ENCODE peak calls at places on chromosomes 13 and 19, in nine cellular contexts. F, M, A, E, U, S, J, X and Q are unnamed samples.

GRCh38 chr13:79860757-79861156 is 379.8 kb downstream of the NDFIP2 start:
- DNase-seq in E (no peak), J (no peak), S (no peak), F (no peak), X (no peak), M (no peak), U (no peak), A (no peak), Q (no peak)

GRCh38 chr19:49272204-49272603 is 52.8 kb downstream of the SLC6A16 start:
- DNase-seq in J (no peak), X (no peak), M (peak), E (no peak), A (peak), F (no peak), U (no peak), S (no peak), Q (no peak)

GRCh38 chr19:50384685-50385535 is 763 bp downstream of the POLD1 start:
- DNase-seq in S (no peak), A (peak), U (no peak), E (no peak), X (no peak), J (no peak), F (no peak), M (no peak), Q (no peak)

GRCh38 chr19:37594064-37594981 is at the start of the genes ZNF540 and ZNF571:
- DNase-seq in U (peak), F (peak), J (peak), X (peak), S (peak), M (no peak), E (peak), A (peak), Q (peak)

GRCh38 chr13:85828094-85828684 is 29.0 kb upstream of the SLITRK6 start:
- DNase-seq in A (peak), J (no peak), X (no peak), F (no peak), U (no peak), M (peak), E (peak), S (no peak), Q (no peak)

GRCh38 chr13:114082849-114083645 is 49.4 kb downstream of the RASA3 start:
- DNase-seq in E (no peak), M (no peak), J (no peak), F (no peak), S (no peak), A (no peak), U (peak), X (no peak), Q (no peak)

GRCh38 chr13:19927117-19927734 is 31.3 kb upstream of the ZMYM2 start:
- DNase-seq in U (no peak), X (no peak), A (peak), F (no peak), S (no peak), M (peak), J (no peak), E (peak), Q (no peak)

GRCh38 chr13:45413826-45414312 is 4.3 kb downstream of the SLC25A30 start:
- DNase-seq in M (no peak), J (no peak), S (no peak), E (no peak), A (no peak), U (no peak), F (no peak), X (no peak), Q (no peak)

GRCh38 chr19:45404557-45405434 is at the start of gene PPP1R13L:
- DNase-seq in M (peak), S (peak), A (peak), U (peak), J (no peak), X (peak), F (peak), E (peak), Q (peak)

DNA sequence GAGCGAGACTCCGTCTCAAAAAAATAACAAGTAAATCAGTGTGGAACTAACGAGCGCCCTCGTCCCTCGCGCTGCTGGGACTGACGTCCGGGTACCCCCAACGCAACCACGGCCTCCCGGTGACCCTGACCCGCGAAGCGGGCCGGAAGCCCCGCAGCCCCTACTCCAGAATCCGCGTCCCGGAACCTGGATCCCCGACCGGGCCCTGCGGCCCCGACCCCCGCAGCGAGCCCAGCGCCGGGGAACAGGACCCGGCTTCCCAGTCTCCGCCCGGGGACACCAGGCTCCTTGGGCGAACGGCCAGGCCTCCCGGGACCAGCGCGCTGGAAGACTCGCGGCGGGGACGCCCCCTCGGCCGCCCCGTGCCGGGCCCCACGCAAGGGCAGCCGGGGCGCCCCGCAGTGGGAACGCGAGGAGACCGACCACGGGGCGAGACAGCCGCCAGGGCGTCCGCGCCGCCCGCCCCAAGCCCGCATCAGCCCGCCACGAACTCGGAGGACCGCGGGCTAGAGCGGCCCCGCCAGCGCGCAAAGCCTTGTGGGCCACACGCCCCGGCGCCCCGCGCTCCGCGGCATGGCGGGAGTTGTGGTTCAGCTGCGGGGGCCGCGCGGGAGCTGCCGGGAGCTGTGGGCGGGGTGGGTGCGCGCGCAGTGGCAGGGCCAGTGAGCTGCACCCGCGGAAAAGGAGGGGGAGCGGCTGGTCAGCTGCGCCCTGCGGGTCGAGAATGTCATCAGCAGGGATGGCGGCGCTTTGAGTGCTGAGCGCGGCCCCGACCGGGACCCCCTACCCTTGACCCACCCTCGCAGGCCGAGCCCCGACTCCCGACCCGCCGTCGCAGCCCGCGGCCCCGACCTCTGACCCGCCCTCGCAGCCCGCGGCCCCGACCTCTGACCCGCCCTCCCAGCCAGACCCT is 7.5 kb upstream of the MADCAM1 start:
- DNase-seq in S (peak), E (peak), M (peak), U (peak), F (peak), J (peak), X (peak), A (peak), Q (peak)
- TF ChIP-seq POLR2A in S (peak), E (peak), M (peak), U (peak), F (peak), J (peak), X (peak), A (peak), Q (peak)

GRCh38 chr19:755063-755462 is 4.2 kb downstream of the MISP start:
- DNase-seq in M (no peak), F (no peak), X (no peak), U (no peak), A (no peak), S (peak), E (no peak), J (no peak), Q (peak)
- H3K27ac ChIP-seq in M (no peak), F (no peak), X (no peak), U (no peak), A (no peak), S (no peak), E (peak), J (no peak), Q (peak)

DNA sequence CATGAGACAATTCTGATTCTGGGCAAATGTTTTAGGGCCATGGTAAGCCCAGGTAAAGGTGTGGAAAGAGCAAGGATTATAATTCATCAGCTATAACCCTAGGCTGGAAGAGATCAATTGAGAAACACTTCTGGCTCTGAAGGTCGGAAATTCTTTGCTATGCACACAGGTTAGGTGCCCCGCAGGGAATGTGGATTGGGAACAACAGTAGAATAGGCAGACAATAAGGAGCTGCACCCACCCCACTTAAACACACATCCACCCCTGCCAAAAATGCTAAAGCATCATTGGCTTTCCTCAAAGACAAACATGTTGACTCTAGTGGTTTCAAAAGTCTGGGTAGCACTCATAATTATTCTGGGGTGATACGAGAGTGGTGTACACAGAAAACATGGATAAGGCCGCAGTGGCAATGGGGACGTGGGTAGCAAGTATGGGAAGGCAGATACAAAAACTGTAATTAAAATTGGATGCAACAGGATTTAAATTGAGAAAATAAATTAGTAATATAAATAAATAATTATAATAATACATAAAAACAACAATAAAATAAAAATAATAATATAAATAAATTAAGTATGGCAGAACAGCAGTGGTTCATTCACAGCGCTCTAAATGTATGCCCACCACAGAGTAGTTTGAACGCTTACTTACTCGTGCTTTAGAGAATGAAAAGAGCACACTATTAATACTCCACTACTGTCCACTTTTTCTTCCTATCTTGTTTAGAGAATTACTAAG is 8.5 kb downstream of the EFNB2 start:
- DNase-seq in M (no peak), U (no peak), J (no peak), S (no peak), F (no peak), E (no peak), A (no peak), X (no peak), Q (no peak)
- TF ChIP-seq POLR2A in M (no peak), U (no peak), J (no peak), S (no peak), F (no peak), E (no peak), A (no peak), X (no peak), Q (no peak)

GRCh38 chr19:52007436-52007804 is 591 bp downstream of the ZNF615 start:
- DNase-seq in S (no peak), J (no peak), F (no peak), E (no peak), U (no peak), X (no peak), M (no peak), A (no peak), Q (no peak)

GRCh38 chr19:52010674-52011073 is 2.7 kb upstream of the ZNF615 start:
- DNase-seq in X (no peak), A (no peak), J (no peak), E (no peak), U (no peak), M (no peak), S (no peak), F (no peak), Q (no peak)

GRCh38 chr19:52007805-52008557 is at the start of gene ZNF615:
- DNase-seq in E (peak), S (peak), A (peak), J (peak), M (peak), U (peak), F (peak), X (peak), Q (peak)
- H3K27ac ChIP-seq in E (peak), S (peak), A (peak), J (peak), M (no peak), U (peak), F (peak), X (peak), Q (peak)

GRCh38 chr19:3404324-3405260 is 38.2 kb downstream of the NFIC start:
- DNase-seq in S (peak), E (no peak), A (peak), X (peak), M (no peak), F (peak), U (peak), J (peak), Q (peak)
- TF ChIP-seq POLR2A in S (no peak), E (no peak), A (peak), X (no peak), M (no peak), F (peak), U (peak), J (no peak), Q (peak)

GRCh38 chr19:4577020-4577782 is 17.7 kb upstream of the SEMA6B start:
- DNase-seq in J (no peak), E (peak), M (no peak), S (no peak), F (no peak), U (no peak), X (no peak), A (no peak), Q (no peak)

GRCh38 chr19:4578552-4579248 is 19.2 kb upstream of the SEMA6B start:
- DNase-seq in J (no peak), A (no peak), X (no peak), F (no peak), S (no peak), E (no peak), U (no peak), M (no peak), Q (no peak)

GRCh38 chr19:4575267-4575793 is 15.8 kb upstream of the SEMA6B start:
- DNase-seq in M (no peak), A (peak), F (no peak), S (no peak), X (peak), U (peak), E (peak), J (no peak), Q (no peak)

GRCh38 chr19:4573682-4574081 is 14.2 kb upstream of the SEMA6B start:
- DNase-seq in E (no peak), F (no peak), U (no peak), S (no peak), M (no peak), X (no peak), A (no peak), J (no peak), Q (no peak)

DNA sequence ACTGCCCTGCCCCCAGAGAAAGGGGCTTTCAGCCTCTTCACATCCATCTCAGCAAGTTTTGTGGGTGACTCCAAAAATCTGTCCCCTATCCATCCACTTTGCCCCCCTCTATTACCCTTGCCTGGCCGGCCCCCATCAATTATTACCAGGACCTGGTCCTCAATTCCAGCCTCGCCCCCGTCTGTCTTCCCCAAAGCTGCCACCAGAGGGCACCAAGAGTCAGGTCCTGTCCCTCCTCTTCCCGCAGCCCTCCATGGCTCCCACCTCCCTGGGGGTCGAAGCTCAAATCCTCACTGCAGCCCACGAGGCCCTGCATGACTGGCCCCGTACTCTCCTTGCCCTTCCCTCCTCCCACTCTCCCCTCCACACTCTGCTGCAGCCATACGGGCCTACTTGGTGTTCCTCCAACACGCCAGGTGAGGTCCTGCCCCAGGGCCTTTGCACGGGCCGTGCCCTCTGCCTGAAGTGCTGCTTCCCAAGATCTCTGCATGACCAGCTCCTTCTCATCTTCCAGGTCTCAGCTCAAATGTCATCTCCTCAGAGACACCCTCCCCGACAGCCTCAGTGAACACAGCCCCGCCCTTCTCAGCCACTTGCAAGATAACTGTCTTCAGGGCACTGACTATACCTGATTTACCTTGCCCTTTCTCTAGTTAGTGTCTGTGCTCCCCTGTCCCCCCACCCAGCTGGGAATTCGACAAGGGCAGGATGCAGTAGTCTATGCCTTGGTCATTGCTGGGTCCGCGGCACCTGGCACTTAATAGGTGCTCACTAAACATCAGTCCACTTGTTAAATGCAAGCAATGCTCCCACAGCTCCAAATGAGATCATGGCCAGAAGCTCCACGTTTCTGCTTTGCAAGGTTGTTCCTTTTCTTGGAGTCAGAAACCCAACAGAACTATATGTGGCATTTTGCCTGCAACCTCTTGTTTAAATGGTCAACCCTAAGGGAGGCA is 16.8 kb upstream of the SEMA6B start:
- DNase-seq in A (peak), X (peak), S (peak), U (peak), J (peak), M (no peak), F (peak), E (peak), Q (peak)
- H3K27ac ChIP-seq in A (no peak), X (no peak), S (no peak), U (peak), J (peak), M (peak), F (no peak), E (peak), Q (no peak)

DNA sequence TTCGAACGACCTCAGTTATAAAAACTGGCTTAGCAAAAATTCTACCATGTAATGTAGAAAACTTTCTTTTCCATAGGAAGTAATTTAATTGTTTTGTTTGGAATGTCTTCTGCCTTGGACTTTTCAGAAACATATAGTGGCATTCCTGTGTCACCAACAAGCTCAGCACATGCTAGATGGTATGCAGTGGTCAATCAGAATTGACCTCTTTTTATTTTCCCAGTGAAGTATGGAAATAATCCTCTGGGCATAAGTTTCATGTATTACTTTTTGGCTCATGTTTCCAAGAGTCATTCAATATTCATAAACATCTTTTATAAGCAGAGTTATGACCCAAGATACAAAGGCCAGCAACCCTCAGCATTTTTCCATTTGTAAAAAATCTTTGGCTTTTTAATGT is 33.6 kb downstream of the NALCN start:
- DNase-seq in J (no peak), E (no peak), X (no peak), F (no peak), A (no peak), S (no peak), M (no peak), U (no peak), Q (no peak)
- TF ChIP-seq POLR2A in J (no peak), E (no peak), X (no peak), F (no peak), A (no peak), S (no peak), M (no peak), U (no peak), Q (no peak)

DNA sequence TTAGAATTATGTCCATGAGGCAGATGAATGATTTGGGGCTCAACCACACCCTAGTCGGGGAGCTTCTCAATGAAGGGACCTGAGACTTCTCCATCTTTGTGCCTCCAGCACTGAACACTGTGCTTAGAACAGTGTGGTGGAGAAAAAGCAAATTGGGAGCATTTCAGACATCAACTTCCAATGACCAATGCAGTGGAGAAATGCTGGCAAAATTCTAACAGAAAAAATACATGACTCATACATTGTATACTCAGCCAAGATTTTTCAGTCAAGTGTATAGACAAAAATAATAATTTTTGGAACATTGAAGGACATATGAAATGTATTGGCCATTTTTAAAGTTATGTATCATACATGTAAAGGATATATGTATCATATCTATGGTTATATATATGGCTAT is 134.7 kb downstream of the FGF14 start:
- DNase-seq in J (no peak), F (no peak), E (no peak), S (no peak), A (peak), X (no peak), U (no peak), M (no peak), Q (no peak)
- H3K27ac ChIP-seq in J (no peak), F (no peak), E (no peak), S (no peak), A (no peak), X (no peak), U (no peak), M (no peak), Q (no peak)

DNA sequence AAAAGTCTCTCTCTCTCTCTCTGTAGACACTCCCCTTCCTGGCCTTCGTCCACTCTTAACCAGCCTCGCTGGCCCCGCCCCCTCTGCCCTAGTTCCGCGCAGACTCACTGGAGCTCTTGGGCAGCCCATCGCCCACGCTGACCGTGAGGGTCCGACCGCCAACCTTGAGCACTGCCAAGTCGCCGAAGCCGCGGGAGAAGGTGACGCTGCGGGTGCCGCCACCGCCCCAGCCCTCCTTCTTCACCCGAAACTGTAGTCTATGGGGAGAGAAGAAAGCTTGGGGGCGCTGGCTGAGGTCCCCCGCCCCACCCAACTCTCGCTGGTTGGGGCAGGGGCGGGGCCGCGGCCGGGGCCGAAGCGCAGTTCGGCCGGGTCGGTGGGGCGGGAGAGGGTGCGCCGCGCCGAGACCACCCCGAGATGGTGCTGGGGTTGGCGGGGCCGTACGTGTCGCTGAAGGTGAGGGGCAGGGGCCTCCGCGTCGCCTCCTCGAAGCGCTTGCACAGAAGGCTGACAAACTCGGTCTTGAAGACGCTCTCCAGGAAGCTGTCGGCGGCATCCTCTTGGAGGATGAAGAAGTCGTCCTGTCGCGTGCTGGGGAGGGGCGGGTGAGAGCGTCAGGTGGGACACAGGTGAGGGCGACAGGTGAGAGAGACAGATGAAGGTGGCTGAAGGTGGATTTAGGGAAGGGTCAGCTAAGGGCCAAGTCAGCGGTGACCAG is 12.5 kb upstream of the ZNF414 start:
- DNase-seq in S (peak), M (peak), X (peak), E (peak), F (peak), J (peak), U (peak), A (peak), Q (peak)
- TF ChIP-seq POLR2A in S (peak), M (peak), X (peak), E (peak), F (peak), J (peak), U (peak), A (no peak), Q (peak)